ENCODE peak calls at places on chromosomes 2 and 18, in eight cellular contexts. C, H, X, V, W, M, S and B are unnamed samples.

GRCh38 chr2:239519081-239519920 is 118.5 kb upstream of the HDAC4 start:
- DNase-seq in X (no peak), M (no peak), H (no peak), C (no peak), V (no peak), S (no peak), W (peak; percentile 5), B (peak; percentile 55)

GRCh38 chr2:38599706-38600105 is 3.0 kb downstream of the HNRNPLL start:
- DNase-seq in M (peak; percentile 6), S (peak; percentile 22), H (no peak), V (no peak), W (peak; percentile 16), C (no peak), X (no peak), B (no peak)

GRCh38 chr18:48393170-48393569 is 16.0 kb downstream of the ZBTB7C start:
- DNase-seq in X (no peak), S (no peak), H (no peak), W (peak; percentile 27), M (no peak), V (no peak), C (no peak), B (no peak)

GRCh38 chr2:234970467-234970866 is 18.6 kb downstream of the SH3BP4 start:
- DNase-seq in W (peak; percentile 78), X (no peak), V (no peak), C (no peak), M (peak; percentile 80), S (no peak), H (no peak), B (no peak)

GRCh38 chr18:26863122-26863879 is 2.2 kb downstream of the AQP4 start:
- DNase-seq in C (peak; percentile 69), M (no peak), X (no peak), H (peak; percentile 61), W (peak; percentile 22), S (no peak), V (peak; percentile 22), B (peak; percentile 78)

GRCh38 chr2:156341482-156342251 is 9.1 kb upstream of the NR4A2 start:
- DNase-seq in S (peak; percentile 94), H (peak; percentile 66), W (peak; percentile 98), V (peak; percentile 86), C (peak; percentile 56), M (peak; percentile 87), X (peak; percentile 86), B (peak; percentile 61)

GRCh38 chr18:9704233-9705118 is 3.6 kb upstream of the RAB31 start:
- DNase-seq in C (no peak), V (no peak), M (no peak), X (no peak), W (no peak), H (no peak), S (no peak), B (no peak)

GRCh38 chr2:138157372-138157771 is 193.1 kb downstream of the HNMT start:
- DNase-seq in W (no peak), S (no peak), H (no peak), C (no peak), M (no peak), X (no peak), V (no peak), B (no peak)

GRCh38 chr2:224309216-224309615 is 92.7 kb downstream of the FAM124B start:
- DNase-seq in X (no peak), W (no peak), S (peak; percentile 81), H (no peak), M (no peak), C (no peak), V (peak; percentile 57), B (no peak)

GRCh38 chr2:173652311-173652710 is 297.6 kb downstream of the CDCA7 start:
- DNase-seq in W (peak; percentile 85), H (no peak), X (no peak), M (peak; percentile 62), V (peak; percentile 64), S (peak; percentile 92), C (no peak), B (no peak)

GRCh38 chr2:69945447-69945846 is 16.0 kb downstream of the ASPRV1 start:
- DNase-seq in W (peak; percentile 81), M (no peak), S (no peak), H (no peak), C (no peak), V (peak; percentile 23), X (no peak), B (no peak)

GRCh38 chr2:138373993-138374408 is 127.6 kb upstream of the SPOPL start:
- DNase-seq in S (peak; percentile 60), X (no peak), H (peak; percentile 73), W (peak; percentile 63), M (peak; percentile 43), C (peak; percentile 18), V (peak; percentile 35), B (peak; percentile 36)

GRCh38 chr2:179883407-179883806 is 22.0 kb upstream of the ZNF385B start:
- DNase-seq in C (no peak), W (no peak), X (no peak), S (no peak), V (no peak), H (no peak), M (no peak), B (no peak)

GRCh38 chr2:224885836-224886547 is 156.3 kb downstream of the DOCK10 start:
- DNase-seq in H (no peak), M (no peak), X (no peak), C (no peak), S (peak; percentile 86), V (peak; percentile 57), W (peak; percentile 86), B (no peak)

GRCh38 chr2:43180901-43181300 is 45.5 kb downstream of the ZFP36L2 start:
- DNase-seq in C (no peak), S (no peak), W (peak; percentile 80), H (no peak), V (no peak), M (no peak), X (no peak), B (no peak)

GRCh38 chr18:21444465-21445023 is 156.0 kb downstream of the ESCO1 start:
- DNase-seq in H (no peak), V (peak; percentile 57), W (peak; percentile 66), M (peak; percentile 71), S (peak; percentile 72), C (peak; percentile 63), X (no peak), B (peak; percentile 33)

GRCh38 chr2:68737717-68738116 is 3.1 kb downstream of the ARHGAP25 start:
- DNase-seq in X (peak; percentile 40), V (no peak), M (no peak), S (no peak), W (no peak), C (no peak), H (no peak), B (no peak)

GRCh38 chr2:75600418-75601088 is 39.8 kb upstream of the EVA1A start:
- DNase-seq in X (no peak), W (no peak), M (no peak), C (no peak), S (no peak), H (no peak), V (no peak), B (no peak)

GRCh38 chr18:41820784-41821183 is 134.2 kb upstream of the PIK3C3 start:
- DNase-seq in S (no peak), W (no peak), V (no peak), H (no peak), M (no peak), X (no peak), C (no peak), B (no peak)

GRCh38 chr2:68767031-68767961 is 32.7 kb downstream of the ARHGAP25 start:
- DNase-seq in X (peak; percentile 37), H (no peak), S (no peak), V (no peak), W (no peak), M (no peak), C (no peak), B (no peak)

GRCh38 chr2:68766378-68766845 is 31.8 kb downstream of the ARHGAP25 start:
- DNase-seq in S (peak; percentile 42), W (peak; percentile 82), M (no peak), V (no peak), H (no peak), X (peak; percentile 59), C (no peak), B (no peak)

GRCh38 chr18:62420513-62421209 is 95.6 kb downstream of the TNFRSF11A start:
- DNase-seq in W (peak; percentile 66), H (no peak), C (no peak), V (peak; percentile 64), M (peak; percentile 80), X (peak; percentile 34), S (peak; percentile 37), B (no peak)

GRCh38 chr2:15996536-15997423 is 56.4 kb downstream of the MYCN start:
- DNase-seq in C (no peak), V (no peak), X (no peak), W (no peak), H (no peak), M (no peak), S (no peak), B (no peak)

GRCh38 chr18:74082476-74083070 is 65.1 kb downstream of the FBXO15 start:
- DNase-seq in W (peak; percentile 57), S (peak; percentile 68), V (peak; percentile 74), M (peak; percentile 10), C (peak; percentile 25), X (peak; percentile 18), H (peak; percentile 85), B (peak; percentile 66)

GRCh38 chr2:75064691-75065396 is 106.4 kb downstream of the POLE4 start:
- DNase-seq in H (peak; percentile 39), C (peak; percentile 72), W (peak; percentile 66), V (peak; percentile 72), M (peak; percentile 58), S (peak; percentile 29), X (peak; percentile 36), B (peak; percentile 63)

GRCh38 chr2:179569834-179570233 is 291.6 kb downstream of the ZNF385B start:
- DNase-seq in H (no peak), C (no peak), S (peak; percentile 78), W (peak; percentile 86), X (no peak), V (peak; percentile 56), M (no peak), B (no peak)

GRCh38 chr18:44500820-44501670 is 179.6 kb upstream of the SETBP1 start:
- DNase-seq in W (no peak), V (no peak), X (no peak), M (no peak), H (no peak), S (no peak), C (no peak), B (no peak)

GRCh38 chr2:42827647-42828486 is 35.5 kb upstream of the HAAO start:
- DNase-seq in S (peak; percentile 76), W (peak; percentile 86), H (peak; percentile 85), M (peak; percentile 85), V (peak; percentile 89), C (peak; percentile 89), X (peak; percentile 70), B (peak; percentile 90)

GRCh38 chr2:133255363-133255762 is 312.9 kb downstream of the NCKAP5 start:
- DNase-seq in S (no peak), V (no peak), H (no peak), X (no peak), W (no peak), C (no peak), M (no peak), B (no peak)

GRCh38 chr18:75137346-75137877 is 71.5 kb downstream of the PTGR3 start:
- DNase-seq in S (no peak), M (no peak), H (no peak), V (no peak), C (no peak), W (no peak), X (no peak), B (no peak)

GRCh38 chr2:219167997-219168396 is 1.8 kb downstream of the SLC23A3 start:
- DNase-seq in V (no peak), C (no peak), H (no peak), W (no peak), S (no peak), M (no peak), X (no peak), B (no peak)